ENCODE peak calls at places on chromosomes 6 and 20, in ten cellular contexts. One of them, this sample, is unnamed.

GRCh38 chr6:6221829-6222535 is 98.5 kb downstream of the F13A1 start:
- DNase-seq in fibroblast of pulmonary artery: no peak
- DNase-seq in heart left ventricle: no peak
- DNase-seq in Karpas-422: peak
- DNase-seq in AG04450: no peak
- DNase-seq in HL-60: no peak
- DNase-seq in astrocyte: no peak
- DNase-seq in fibroblast of lung: no peak
- DNase-seq in CD8-positive, alpha-beta T cell: no peak
- DNase-seq in foreskin fibroblast: no peak
- DNase-seq in this sample: no peak

GRCh38 chr6:89564752-89565427 is 73.7 kb downstream of the LYRM2 start:
- DNase-seq in fibroblast of pulmonary artery: no peak
- DNase-seq in heart left ventricle: no peak
- DNase-seq in Karpas-422: no peak
- DNase-seq in AG04450: no peak
- DNase-seq in HL-60: no peak
- DNase-seq in astrocyte: peak
- DNase-seq in fibroblast of lung: peak
- DNase-seq in CD8-positive, alpha-beta T cell: no peak
- DNase-seq in foreskin fibroblast: no peak
- DNase-seq in this sample: no peak

GRCh38 chr6:143260857-143261256 is 189.6 kb downstream of the ADAT2 start:
- DNase-seq in fibroblast of pulmonary artery: no peak
- DNase-seq in heart left ventricle: no peak
- DNase-seq in Karpas-422: no peak
- DNase-seq in AG04450: peak
- DNase-seq in HL-60: no peak
- DNase-seq in astrocyte: peak
- DNase-seq in fibroblast of lung: peak
- DNase-seq in CD8-positive, alpha-beta T cell: no peak
- DNase-seq in foreskin fibroblast: peak
- DNase-seq in this sample: no peak

GRCh38 chr20:47220161-47220582 is 136.3 kb downstream of the ZMYND8 start:
- DNase-seq in fibroblast of pulmonary artery: peak
- DNase-seq in heart left ventricle: no peak
- DNase-seq in Karpas-422: peak
- DNase-seq in AG04450: no peak
- DNase-seq in HL-60: no peak
- DNase-seq in astrocyte: no peak
- DNase-seq in fibroblast of lung: no peak
- DNase-seq in CD8-positive, alpha-beta T cell: peak
- DNase-seq in foreskin fibroblast: no peak
- DNase-seq in this sample: peak

GRCh38 chr6:44254201-44254956 is 2.9 kb downstream of the SLC35B2 start:
- DNase-seq in fibroblast of pulmonary artery: no peak
- DNase-seq in heart left ventricle: no peak
- DNase-seq in Karpas-422: peak
- DNase-seq in AG04450: no peak
- DNase-seq in HL-60: no peak
- DNase-seq in astrocyte: no peak
- DNase-seq in fibroblast of lung: no peak
- DNase-seq in CD8-positive, alpha-beta T cell: no peak
- DNase-seq in foreskin fibroblast: no peak
- DNase-seq in this sample: no peak

GRCh38 chr6:140138311-140138994 is 764.0 kb upstream of the CITED2 start:
- DNase-seq in fibroblast of pulmonary artery: peak
- DNase-seq in heart left ventricle: no peak
- DNase-seq in Karpas-422: no peak
- DNase-seq in AG04450: no peak
- DNase-seq in HL-60: no peak
- DNase-seq in astrocyte: no peak
- DNase-seq in fibroblast of lung: peak
- DNase-seq in CD8-positive, alpha-beta T cell: no peak
- DNase-seq in foreskin fibroblast: no peak
- DNase-seq in this sample: no peak

GRCh38 chr20:57013741-57014140 is 252.7 kb downstream of the BMP7 start:
- DNase-seq in fibroblast of pulmonary artery: no peak
- DNase-seq in heart left ventricle: no peak
- DNase-seq in Karpas-422: no peak
- DNase-seq in AG04450: no peak
- DNase-seq in HL-60: no peak
- DNase-seq in astrocyte: no peak
- DNase-seq in fibroblast of lung: no peak
- DNase-seq in CD8-positive, alpha-beta T cell: no peak
- DNase-seq in foreskin fibroblast: no peak
- DNase-seq in this sample: no peak

GRCh38 chr20:25314497-25315417 is 66.9 kb downstream of the PYGB start:
- DNase-seq in fibroblast of pulmonary artery: no peak
- DNase-seq in heart left ventricle: no peak
- DNase-seq in Karpas-422: no peak
- DNase-seq in AG04450: no peak
- DNase-seq in HL-60: no peak
- DNase-seq in astrocyte: no peak
- DNase-seq in fibroblast of lung: no peak
- DNase-seq in CD8-positive, alpha-beta T cell: no peak
- DNase-seq in foreskin fibroblast: no peak
- DNase-seq in this sample: no peak

GRCh38 chr6:21729431-21729830 is 135.9 kb downstream of the SOX4 start:
- DNase-seq in fibroblast of pulmonary artery: no peak
- DNase-seq in heart left ventricle: no peak
- DNase-seq in Karpas-422: no peak
- DNase-seq in AG04450: no peak
- DNase-seq in HL-60: peak
- DNase-seq in astrocyte: peak
- DNase-seq in fibroblast of lung: peak
- DNase-seq in CD8-positive, alpha-beta T cell: no peak
- DNase-seq in foreskin fibroblast: no peak
- DNase-seq in this sample: no peak

GRCh38 chr6:44512868-44513641 is 125.5 kb downstream of the CDC5L start:
- DNase-seq in fibroblast of pulmonary artery: peak
- DNase-seq in heart left ventricle: peak
- DNase-seq in Karpas-422: peak
- DNase-seq in AG04450: no peak
- DNase-seq in HL-60: no peak
- DNase-seq in astrocyte: peak
- DNase-seq in fibroblast of lung: peak
- DNase-seq in CD8-positive, alpha-beta T cell: no peak
- DNase-seq in foreskin fibroblast: no peak
- DNase-seq in this sample: no peak

GRCh38 chr20:51162015-51162414 is 139.1 kb upstream of the KCNG1 start:
- DNase-seq in fibroblast of pulmonary artery: no peak
- DNase-seq in heart left ventricle: no peak
- DNase-seq in Karpas-422: peak
- DNase-seq in AG04450: no peak
- DNase-seq in HL-60: no peak
- DNase-seq in astrocyte: no peak
- DNase-seq in fibroblast of lung: no peak
- DNase-seq in CD8-positive, alpha-beta T cell: no peak
- DNase-seq in foreskin fibroblast: no peak
- DNase-seq in this sample: no peak

GRCh38 chr20:51164732-51165530 is 142.0 kb upstream of the KCNG1 start:
- DNase-seq in fibroblast of pulmonary artery: no peak
- DNase-seq in heart left ventricle: no peak
- DNase-seq in Karpas-422: peak
- DNase-seq in AG04450: no peak
- DNase-seq in HL-60: no peak
- DNase-seq in astrocyte: no peak
- DNase-seq in fibroblast of lung: no peak
- DNase-seq in CD8-positive, alpha-beta T cell: no peak
- DNase-seq in foreskin fibroblast: no peak
- DNase-seq in this sample: no peak

GRCh38 chr20:51163996-51164600 is 141.2 kb upstream of the KCNG1 start:
- DNase-seq in fibroblast of pulmonary artery: no peak
- DNase-seq in heart left ventricle: no peak
- DNase-seq in Karpas-422: peak
- DNase-seq in AG04450: no peak
- DNase-seq in HL-60: no peak
- DNase-seq in astrocyte: no peak
- DNase-seq in fibroblast of lung: no peak
- DNase-seq in CD8-positive, alpha-beta T cell: no peak
- DNase-seq in foreskin fibroblast: no peak
- DNase-seq in this sample: no peak

GRCh38 chr20:51169813-51170212 is 146.9 kb upstream of the KCNG1 start:
- DNase-seq in fibroblast of pulmonary artery: no peak
- DNase-seq in heart left ventricle: no peak
- DNase-seq in Karpas-422: no peak
- DNase-seq in AG04450: no peak
- DNase-seq in HL-60: no peak
- DNase-seq in astrocyte: no peak
- DNase-seq in fibroblast of lung: no peak
- DNase-seq in CD8-positive, alpha-beta T cell: no peak
- DNase-seq in foreskin fibroblast: no peak
- DNase-seq in this sample: no peak

DNA sequence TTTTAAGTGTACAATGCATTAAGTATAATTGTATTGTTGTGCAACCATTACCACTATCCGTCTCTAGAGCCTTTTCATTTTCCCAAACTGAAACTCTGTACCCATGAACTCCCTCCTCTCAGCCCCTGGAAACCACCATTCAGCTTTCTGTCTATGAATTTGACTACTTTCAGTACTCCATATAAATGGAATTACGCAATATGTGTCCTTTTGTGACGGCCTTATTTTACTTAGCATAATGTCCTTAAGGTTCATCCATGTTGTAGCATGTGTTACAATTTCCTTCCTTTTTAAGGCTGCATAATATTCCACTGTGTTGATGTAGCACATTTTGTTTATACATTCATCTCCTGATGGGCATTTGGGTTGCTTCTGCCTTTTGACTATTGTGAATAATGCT is 143.6 kb upstream of the KCNG1 start:
- DNase-seq in fibroblast of pulmonary artery: no peak
- DNase-seq in heart left ventricle: no peak
- DNase-seq in Karpas-422: peak
- DNase-seq in AG04450: no peak
- DNase-seq in HL-60: no peak
- DNase-seq in astrocyte: no peak
- DNase-seq in fibroblast of lung: no peak
- DNase-seq in CD8-positive, alpha-beta T cell: no peak
- DNase-seq in foreskin fibroblast: no peak
- DNase-seq in this sample: no peak
- H3K4me3 ChIP-seq in fibroblast of pulmonary artery: no peak
- H3K4me3 ChIP-seq in heart left ventricle: no peak
- H3K4me3 ChIP-seq in Karpas-422: no peak
- H3K4me3 ChIP-seq in AG04450: no peak
- H3K4me3 ChIP-seq in HL-60: no peak
- H3K4me3 ChIP-seq in astrocyte: no peak
- H3K4me3 ChIP-seq in fibroblast of lung: no peak
- H3K4me3 ChIP-seq in CD8-positive, alpha-beta T cell: no peak
- H3K4me3 ChIP-seq in foreskin fibroblast: no peak
- H3K4me3 ChIP-seq in this sample: no peak

GRCh38 chr6:109515781-109516409 is 32.9 kb upstream of the ZBTB24 start:
- DNase-seq in fibroblast of pulmonary artery: no peak
- DNase-seq in heart left ventricle: no peak
- DNase-seq in Karpas-422: no peak
- DNase-seq in AG04450: no peak
- DNase-seq in HL-60: no peak
- DNase-seq in astrocyte: peak
- DNase-seq in fibroblast of lung: peak
- DNase-seq in CD8-positive, alpha-beta T cell: no peak
- DNase-seq in foreskin fibroblast: no peak
- DNase-seq in this sample: no peak
- H3K4me3 ChIP-seq in fibroblast of pulmonary artery: no peak
- H3K4me3 ChIP-seq in heart left ventricle: peak
- H3K4me3 ChIP-seq in Karpas-422: peak
- H3K4me3 ChIP-seq in AG04450: no peak
- H3K4me3 ChIP-seq in HL-60: no peak
- H3K4me3 ChIP-seq in astrocyte: no peak
- H3K4me3 ChIP-seq in fibroblast of lung: no peak
- H3K4me3 ChIP-seq in CD8-positive, alpha-beta T cell: peak
- H3K4me3 ChIP-seq in foreskin fibroblast: no peak
- H3K4me3 ChIP-seq in this sample: peak

DNA sequence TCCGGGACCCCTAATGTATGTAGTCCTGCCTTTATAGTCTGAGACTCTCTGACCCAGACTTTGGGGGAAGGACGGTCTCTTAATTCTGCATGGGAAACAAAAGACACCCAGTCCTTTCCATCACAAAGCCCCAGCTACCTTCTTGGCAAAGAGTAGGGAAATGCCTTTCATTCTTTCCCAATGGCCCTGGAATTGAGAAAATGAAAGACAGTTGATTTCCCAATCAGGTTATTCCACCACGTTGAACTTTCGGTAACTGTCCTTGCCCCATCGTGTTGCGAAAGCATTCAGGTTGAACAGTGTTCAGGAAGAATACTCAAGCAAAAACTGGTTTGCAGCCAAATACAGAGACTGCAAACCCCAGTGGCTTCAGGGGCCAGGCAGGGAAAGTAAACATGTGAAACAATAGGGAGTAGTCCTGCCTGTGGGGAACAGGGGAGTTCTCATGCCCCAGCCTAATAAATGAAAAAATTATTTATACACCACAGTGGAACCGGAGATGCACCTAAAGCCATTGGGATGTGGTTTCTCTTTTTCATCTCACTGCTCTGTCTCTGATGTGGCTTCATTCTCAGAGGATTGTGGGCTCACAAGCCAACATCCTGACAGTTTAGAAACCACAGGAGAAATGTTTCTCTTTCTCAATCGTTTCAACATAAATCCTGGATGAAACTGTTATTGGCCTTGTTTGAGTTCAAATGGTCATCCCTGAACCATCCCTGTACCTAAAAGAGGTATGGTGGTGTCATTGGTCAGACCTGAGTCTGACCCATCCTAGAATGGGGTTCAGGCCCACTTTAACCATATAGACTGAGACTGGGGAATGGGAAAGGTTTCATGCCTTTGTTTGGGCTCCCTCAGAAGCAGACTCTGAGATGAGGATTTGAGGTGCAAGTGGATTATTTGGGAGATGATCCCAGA is 44.2 kb upstream of the SLC9A8 start:
- DNase-seq in fibroblast of pulmonary artery: peak
- DNase-seq in heart left ventricle: peak
- DNase-seq in Karpas-422: no peak
- DNase-seq in AG04450: peak
- DNase-seq in HL-60: peak
- DNase-seq in astrocyte: peak
- DNase-seq in fibroblast of lung: peak
- DNase-seq in CD8-positive, alpha-beta T cell: no peak
- DNase-seq in foreskin fibroblast: peak
- DNase-seq in this sample: peak
- H3K4me3 ChIP-seq in fibroblast of pulmonary artery: no peak
- H3K4me3 ChIP-seq in heart left ventricle: no peak
- H3K4me3 ChIP-seq in Karpas-422: no peak
- H3K4me3 ChIP-seq in AG04450: no peak
- H3K4me3 ChIP-seq in HL-60: no peak
- H3K4me3 ChIP-seq in astrocyte: no peak
- H3K4me3 ChIP-seq in fibroblast of lung: no peak
- H3K4me3 ChIP-seq in CD8-positive, alpha-beta T cell: no peak
- H3K4me3 ChIP-seq in foreskin fibroblast: no peak
- H3K4me3 ChIP-seq in this sample: no peak

DNA sequence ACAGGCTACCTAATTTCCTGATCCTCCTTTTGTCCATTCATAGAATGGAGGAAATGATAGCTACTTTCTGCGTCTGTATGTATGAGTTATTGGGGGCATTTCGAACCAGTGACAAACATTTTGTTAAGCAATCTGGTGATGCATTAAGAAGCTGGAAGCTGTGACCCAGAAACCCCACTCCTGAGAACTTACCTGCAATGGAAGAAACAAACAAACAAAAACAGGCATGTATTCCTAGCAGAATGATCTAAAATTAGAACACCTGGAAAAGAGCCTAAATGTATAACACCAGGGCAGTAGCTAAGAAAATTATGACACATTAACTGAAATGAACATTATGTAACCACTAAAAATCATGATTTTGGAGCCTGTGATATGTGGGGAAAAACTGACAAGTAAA is 33.4 kb upstream of the PRND start:
- DNase-seq in fibroblast of pulmonary artery: no peak
- DNase-seq in heart left ventricle: no peak
- DNase-seq in Karpas-422: no peak
- DNase-seq in AG04450: no peak
- DNase-seq in HL-60: no peak
- DNase-seq in astrocyte: no peak
- DNase-seq in fibroblast of lung: no peak
- DNase-seq in CD8-positive, alpha-beta T cell: no peak
- DNase-seq in foreskin fibroblast: no peak
- DNase-seq in this sample: no peak
- H3K4me3 ChIP-seq in fibroblast of pulmonary artery: no peak
- H3K4me3 ChIP-seq in heart left ventricle: peak
- H3K4me3 ChIP-seq in Karpas-422: no peak
- H3K4me3 ChIP-seq in AG04450: no peak
- H3K4me3 ChIP-seq in HL-60: no peak
- H3K4me3 ChIP-seq in astrocyte: no peak
- H3K4me3 ChIP-seq in fibroblast of lung: no peak
- H3K4me3 ChIP-seq in CD8-positive, alpha-beta T cell: no peak
- H3K4me3 ChIP-seq in foreskin fibroblast: no peak
- H3K4me3 ChIP-seq in this sample: no peak